ENCODE peak calls at places on chromosomes 7 and 10, in nine cellular contexts. One of them, this sample, is unnamed.

GRCh38 chr10:79038841-79039201 is 29.9 kb upstream of the ZMIZ1 start:
- DNase-seq in HCT116: no peak
- DNase-seq in body of pancreas: no peak
- DNase-seq in colonic mucosa: no peak
- DNase-seq in GM23248: no peak
- DNase-seq in endodermal cell: peak; percentile 89
- DNase-seq in heart right ventricle: no peak
- DNase-seq in mesendoderm: peak; percentile 84
- DNase-seq in thyroid gland: peak; percentile 83
- DNase-seq in this sample: no peak

GRCh38 chr10:74272288-74272687 is 121.3 kb downstream of the ADK start:
- DNase-seq in mesendoderm: no peak
- DNase-seq in body of pancreas: no peak
- DNase-seq in endodermal cell: no peak
- DNase-seq in GM23248: no peak
- DNase-seq in thyroid gland: no peak
- DNase-seq in HCT116: no peak
- DNase-seq in heart right ventricle: no peak
- DNase-seq in colonic mucosa: no peak
- DNase-seq in this sample: no peak

GRCh38 chr7:12685550-12685949 is 1.9 kb upstream of the ARL4A start:
- DNase-seq in endodermal cell: peak; percentile 84
- DNase-seq in HCT116: no peak
- DNase-seq in heart right ventricle: peak; percentile 19
- DNase-seq in body of pancreas: peak; percentile 32
- DNase-seq in colonic mucosa: peak; percentile 38
- DNase-seq in GM23248: peak; percentile 73
- DNase-seq in thyroid gland: peak; percentile 6
- DNase-seq in mesendoderm: peak; percentile 90
- DNase-seq in this sample: peak; percentile 58

GRCh38 chr10:122116331-122116730 is 127.4 kb downstream of the TACC2 start:
- DNase-seq in heart right ventricle: no peak
- DNase-seq in mesendoderm: no peak
- DNase-seq in endodermal cell: no peak
- DNase-seq in GM23248: peak; percentile 35
- DNase-seq in HCT116: no peak
- DNase-seq in colonic mucosa: no peak
- DNase-seq in thyroid gland: peak; percentile 59
- DNase-seq in body of pancreas: peak; percentile 27
- DNase-seq in this sample: no peak

GRCh38 chr7:129163875-129164544 is 19.5 kb downstream of the TSPAN33 start:
- DNase-seq in mesendoderm: peak; percentile 51
- DNase-seq in heart right ventricle: no peak
- DNase-seq in HCT116: peak; percentile 36
- DNase-seq in thyroid gland: no peak
- DNase-seq in endodermal cell: no peak
- DNase-seq in body of pancreas: no peak
- DNase-seq in colonic mucosa: no peak
- DNase-seq in GM23248: peak; percentile 72
- DNase-seq in this sample: no peak

GRCh38 chr10:31864834-31865518 is 63.7 kb downstream of the ARHGAP12 start:
- DNase-seq in heart right ventricle: no peak
- DNase-seq in HCT116: no peak
- DNase-seq in mesendoderm: peak; percentile 78
- DNase-seq in body of pancreas: no peak
- DNase-seq in endodermal cell: no peak
- DNase-seq in GM23248: peak; percentile 50
- DNase-seq in colonic mucosa: no peak
- DNase-seq in thyroid gland: no peak
- DNase-seq in this sample: no peak

GRCh38 chr7:32155712-32156111 is 85.5 kb upstream of the PDE1C start:
- DNase-seq in heart right ventricle: no peak
- DNase-seq in thyroid gland: no peak
- DNase-seq in colonic mucosa: no peak
- DNase-seq in HCT116: no peak
- DNase-seq in endodermal cell: no peak
- DNase-seq in mesendoderm: no peak
- DNase-seq in body of pancreas: no peak
- DNase-seq in GM23248: peak; percentile 16
- DNase-seq in this sample: no peak

GRCh38 chr10:7119325-7120015 is 291.4 kb downstream of the SFMBT2 start:
- DNase-seq in HCT116: no peak
- DNase-seq in colonic mucosa: no peak
- DNase-seq in endodermal cell: no peak
- DNase-seq in GM23248: peak; percentile 30
- DNase-seq in thyroid gland: no peak
- DNase-seq in body of pancreas: no peak
- DNase-seq in heart right ventricle: no peak
- DNase-seq in mesendoderm: peak; percentile 70
- DNase-seq in this sample: no peak

GRCh38 chr7:116683786-116684185 is 11.8 kb downstream of the MET start:
- DNase-seq in thyroid gland: no peak
- DNase-seq in colonic mucosa: no peak
- DNase-seq in GM23248: no peak
- DNase-seq in endodermal cell: no peak
- DNase-seq in body of pancreas: no peak
- DNase-seq in HCT116: no peak
- DNase-seq in mesendoderm: no peak
- DNase-seq in heart right ventricle: no peak
- DNase-seq in this sample: no peak

GRCh38 chr10:61284222-61284890 is 168.8 kb downstream of the TMEM26 start:
- DNase-seq in thyroid gland: no peak
- DNase-seq in colonic mucosa: no peak
- DNase-seq in mesendoderm: peak; percentile 43
- DNase-seq in body of pancreas: peak; percentile 14
- DNase-seq in HCT116: peak; percentile 34
- DNase-seq in endodermal cell: no peak
- DNase-seq in heart right ventricle: no peak
- DNase-seq in GM23248: peak; percentile 82
- DNase-seq in this sample: no peak

GRCh38 chr10:87092861-87093460 is 1.7 kb downstream of the GLUD1 start:
- DNase-seq in colonic mucosa: peak; percentile 77
- DNase-seq in heart right ventricle: no peak
- DNase-seq in body of pancreas: peak; percentile 48
- DNase-seq in HCT116: no peak
- DNase-seq in endodermal cell: peak; percentile 81
- DNase-seq in mesendoderm: peak; percentile 82
- DNase-seq in GM23248: peak; percentile 73
- DNase-seq in thyroid gland: peak; percentile 11
- DNase-seq in this sample: no peak

GRCh38 chr10:77062381-77062780 is 575.2 kb downstream of the KCNMA1 start:
- DNase-seq in GM23248: no peak
- DNase-seq in mesendoderm: no peak
- DNase-seq in thyroid gland: no peak
- DNase-seq in colonic mucosa: no peak
- DNase-seq in HCT116: no peak
- DNase-seq in heart right ventricle: no peak
- DNase-seq in endodermal cell: no peak
- DNase-seq in body of pancreas: no peak
- DNase-seq in this sample: no peak

GRCh38 chr10:103193820-103194529 is 903 bp upstream of the NT5C2 start:
- DNase-seq in thyroid gland: no peak
- DNase-seq in heart right ventricle: no peak
- DNase-seq in body of pancreas: peak; percentile 63
- DNase-seq in colonic mucosa: no peak
- DNase-seq in endodermal cell: peak; percentile 67
- DNase-seq in mesendoderm: peak; percentile 63
- DNase-seq in HCT116: peak; percentile 47
- DNase-seq in GM23248: peak; percentile 52
- DNase-seq in this sample: no peak

GRCh38 chr7:10212664-10213063 is 761.0 kb upstream of the PHF14 start:
- DNase-seq in mesendoderm: no peak
- DNase-seq in GM23248: no peak
- DNase-seq in HCT116: no peak
- DNase-seq in heart right ventricle: no peak
- DNase-seq in colonic mucosa: no peak
- DNase-seq in endodermal cell: no peak
- DNase-seq in body of pancreas: no peak
- DNase-seq in thyroid gland: no peak
- DNase-seq in this sample: no peak

GRCh38 chr7:22137026-22137425 is 191.3 kb upstream of the CDCA7L start:
- DNase-seq in GM23248: peak; percentile 64
- DNase-seq in body of pancreas: no peak
- DNase-seq in mesendoderm: no peak
- DNase-seq in HCT116: no peak
- DNase-seq in endodermal cell: no peak
- DNase-seq in thyroid gland: no peak
- DNase-seq in colonic mucosa: no peak
- DNase-seq in heart right ventricle: no peak
- DNase-seq in this sample: no peak

GRCh38 chr10:29430101-29430500 is 141.2 kb downstream of the LYZL1 start:
- DNase-seq in heart right ventricle: no peak
- DNase-seq in HCT116: no peak
- DNase-seq in thyroid gland: no peak
- DNase-seq in mesendoderm: no peak
- DNase-seq in endodermal cell: no peak
- DNase-seq in body of pancreas: no peak
- DNase-seq in GM23248: peak; percentile 33
- DNase-seq in colonic mucosa: no peak
- DNase-seq in this sample: no peak

GRCh38 chr7:3482147-3482921 is 181.3 kb downstream of the SDK1 start:
- DNase-seq in body of pancreas: peak; percentile 49
- DNase-seq in endodermal cell: peak; percentile 89
- DNase-seq in heart right ventricle: no peak
- DNase-seq in mesendoderm: peak; percentile 95
- DNase-seq in thyroid gland: peak; percentile 16
- DNase-seq in GM23248: peak; percentile 9
- DNase-seq in HCT116: peak; percentile 18
- DNase-seq in colonic mucosa: no peak
- DNase-seq in this sample: peak; percentile 39

GRCh38 chr7:84647797-84648762 is 453.5 kb upstream of the SEMA3A start:
- DNase-seq in colonic mucosa: no peak
- DNase-seq in HCT116: no peak
- DNase-seq in GM23248: peak; percentile 77
- DNase-seq in thyroid gland: no peak
- DNase-seq in heart right ventricle: no peak
- DNase-seq in body of pancreas: no peak
- DNase-seq in mesendoderm: peak; percentile 54
- DNase-seq in endodermal cell: no peak
- DNase-seq in this sample: no peak

GRCh38 chr10:102102421-102102820 is 17.7 kb downstream of the LDB1 start:
- DNase-seq in GM23248: peak; percentile 13
- DNase-seq in HCT116: no peak
- DNase-seq in colonic mucosa: no peak
- DNase-seq in endodermal cell: no peak
- DNase-seq in thyroid gland: no peak
- DNase-seq in mesendoderm: no peak
- DNase-seq in body of pancreas: no peak
- DNase-seq in heart right ventricle: no peak
- DNase-seq in this sample: no peak

GRCh38 chr7:71824356-71824755 is 587.8 kb downstream of the CALN1 start:
- DNase-seq in HCT116: no peak
- DNase-seq in thyroid gland: no peak
- DNase-seq in GM23248: peak; percentile 1
- DNase-seq in colonic mucosa: no peak
- DNase-seq in body of pancreas: peak; percentile 33
- DNase-seq in endodermal cell: peak; percentile 66
- DNase-seq in heart right ventricle: no peak
- DNase-seq in mesendoderm: peak; percentile 77
- DNase-seq in this sample: no peak
- H3K27ac ChIP-seq in HCT116: no peak overlapping the region
- H3K27ac ChIP-seq in thyroid gland: no peak overlapping the region
- H3K27ac ChIP-seq in GM23248: no peak overlapping the region
- H3K27ac ChIP-seq in colonic mucosa: no peak overlapping the region
- H3K27ac ChIP-seq in body of pancreas: no peak overlapping the region
- H3K27ac ChIP-seq in endodermal cell: no peak overlapping the region
- H3K27ac ChIP-seq in heart right ventricle: no peak overlapping the region
- H3K27ac ChIP-seq in mesendoderm: no peak overlapping the region
- H3K27ac ChIP-seq in this sample: no peak overlapping the region

DNA sequence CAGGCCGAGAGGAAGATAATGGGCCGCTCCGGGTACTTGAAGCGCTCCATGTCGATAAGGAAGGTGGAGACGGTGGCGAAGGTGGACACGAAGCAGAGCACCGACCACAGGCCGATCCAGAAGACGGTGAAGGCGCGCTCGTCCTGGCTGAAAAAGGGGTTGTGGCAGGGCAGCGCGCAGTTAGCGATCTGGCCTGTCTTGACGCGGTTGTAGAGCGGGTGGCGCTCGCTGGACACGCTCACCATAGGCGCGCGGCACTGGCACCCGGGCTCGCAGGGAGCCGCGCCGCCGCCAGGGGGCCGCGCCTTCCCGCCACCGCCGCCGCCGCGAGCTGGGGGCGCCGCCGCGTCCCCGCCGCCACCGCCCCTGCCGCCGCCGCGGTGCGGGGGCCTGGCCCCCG is 1.6 kb downstream of the FZD8 start:
- DNase-seq in mesendoderm: peak; percentile 89
- DNase-seq in HCT116: no peak
- DNase-seq in colonic mucosa: peak; percentile 70
- DNase-seq in endodermal cell: peak; percentile 87
- DNase-seq in heart right ventricle: peak; percentile 72
- DNase-seq in GM23248: peak; percentile 91
- DNase-seq in body of pancreas: peak; percentile 71
- DNase-seq in thyroid gland: peak; percentile 76
- DNase-seq in this sample: peak; percentile 75
- H3K4me3 ChIP-seq in mesendoderm: peak overlapping the region; percentile 69
- H3K4me3 ChIP-seq in HCT116: no peak overlapping the region
- H3K4me3 ChIP-seq in colonic mucosa: peak overlapping the region; percentile 43
- H3K4me3 ChIP-seq in endodermal cell: peak overlapping the region; percentile 77
- H3K4me3 ChIP-seq in heart right ventricle: peak overlapping the region; percentile 50
- H3K4me3 ChIP-seq in GM23248: peak overlapping the region; percentile 73
- H3K4me3 ChIP-seq in body of pancreas: no peak overlapping the region
- H3K4me3 ChIP-seq in thyroid gland: peak overlapping the region; percentile 42
- H3K4me3 ChIP-seq in this sample: no peak overlapping the region

DNA sequence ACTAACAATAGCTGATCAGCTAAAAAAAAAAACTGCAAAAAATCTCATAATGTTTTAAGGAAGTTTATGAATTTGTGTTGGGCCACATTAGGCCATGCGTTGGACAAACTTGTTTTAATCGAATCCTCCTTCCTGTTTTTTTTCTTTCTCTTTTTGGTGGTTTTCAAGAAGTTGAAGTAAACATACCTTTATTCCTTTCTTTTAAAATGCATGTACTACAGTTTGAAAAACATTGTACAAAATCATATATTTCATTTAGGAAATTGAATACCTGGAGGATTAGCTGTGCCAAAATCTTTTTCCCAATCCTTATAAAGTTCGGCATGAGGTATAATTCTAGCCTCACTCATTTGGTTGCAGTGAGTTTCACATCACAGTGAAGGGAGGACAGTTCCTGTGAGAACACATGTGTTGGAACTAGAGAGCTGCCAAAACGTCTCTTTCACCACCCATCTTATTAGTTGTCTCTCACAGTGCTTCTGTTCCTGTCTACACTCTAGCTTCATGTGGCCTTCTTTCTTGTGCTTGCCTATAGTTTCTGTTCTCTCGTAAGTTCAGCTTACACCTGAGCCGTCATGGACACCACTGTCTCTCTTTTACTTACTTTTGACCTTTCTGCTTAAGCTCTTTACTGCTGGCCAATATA is 37.7 kb downstream of the ZNRF2 start:
- DNase-seq in endodermal cell: no peak
- DNase-seq in HCT116: no peak
- DNase-seq in mesendoderm: no peak
- DNase-seq in heart right ventricle: no peak
- DNase-seq in colonic mucosa: no peak
- DNase-seq in body of pancreas: peak; percentile 8
- DNase-seq in thyroid gland: no peak
- DNase-seq in GM23248: peak; percentile 69
- DNase-seq in this sample: no peak
- H3K27ac ChIP-seq in endodermal cell: no peak overlapping the region
- H3K27ac ChIP-seq in HCT116: no peak overlapping the region
- H3K27ac ChIP-seq in mesendoderm: no peak overlapping the region
- H3K27ac ChIP-seq in heart right ventricle: peak overlapping the region; percentile 25
- H3K27ac ChIP-seq in colonic mucosa: peak overlapping the region; percentile 22
- H3K27ac ChIP-seq in body of pancreas: no peak overlapping the region
- H3K27ac ChIP-seq in thyroid gland: peak overlapping the region; percentile 54
- H3K27ac ChIP-seq in GM23248: peak overlapping the region; percentile 38
- H3K27ac ChIP-seq in this sample: no peak overlapping the region

GRCh38 chr7:4738711-4739527 is 36.5 kb upstream of the AP5Z1 start:
- DNase-seq in endodermal cell: peak; percentile 89
- DNase-seq in GM23248: peak; percentile 91
- DNase-seq in HCT116: peak; percentile 73
- DNase-seq in thyroid gland: peak; percentile 80
- DNase-seq in mesendoderm: peak; percentile 84
- DNase-seq in heart right ventricle: no peak
- DNase-seq in body of pancreas: peak; percentile 52
- DNase-seq in colonic mucosa: no peak
- DNase-seq in this sample: peak; percentile 39
- H3K4me3 ChIP-seq in endodermal cell: peak overlapping the region; percentile 72
- H3K4me3 ChIP-seq in GM23248: peak overlapping the region; percentile 21
- H3K4me3 ChIP-seq in HCT116: peak overlapping the region; percentile 12
- H3K4me3 ChIP-seq in thyroid gland: no peak overlapping the region
- H3K4me3 ChIP-seq in mesendoderm: no peak overlapping the region
- H3K4me3 ChIP-seq in heart right ventricle: peak overlapping the region; percentile 2
- H3K4me3 ChIP-seq in body of pancreas: no peak overlapping the region
- H3K4me3 ChIP-seq in colonic mucosa: no peak overlapping the region
- H3K4me3 ChIP-seq in this sample: no peak overlapping the region

This sample was measured in testis.